ENCODE peak calls at places on chromosomes 3 and 15, in ten cellular contexts. One of them, this sample, is unnamed.
A peak's percentile ranks its signal among the peaks of the same experiment; 100 is the strongest.

GRCh38 chr3:114212646-114213045 is 24.7 kb downstream of the ZNF80 start:
- DNase-seq in NCI-H345: no peak
- DNase-seq in nephron progenitor cell: no peak
- DNase-seq in NCI-H1092 treated with DMSO at 0.1 percent for 48 hours: no peak
- DNase-seq in SK-MEL-5: no peak
- DNase-seq in amygdala: no peak
- DNase-seq in substantia nigra: no peak
- DNase-seq in fibroblast of pulmonary artery: no peak
- DNase-seq in GM12892: no peak
- DNase-seq in effector memory CD8-positive, alpha-beta T cell: no peak
- DNase-seq in this sample: no peak

GRCh38 chr3:139654637-139655365 is 23.0 kb downstream of the NMNAT3 start:
- DNase-seq in NCI-H345: peak; percentile 76
- DNase-seq in nephron progenitor cell: no peak
- DNase-seq in NCI-H1092 treated with DMSO at 0.1 percent for 48 hours: peak; percentile 23
- DNase-seq in SK-MEL-5: no peak
- DNase-seq in amygdala: no peak
- DNase-seq in substantia nigra: no peak
- DNase-seq in fibroblast of pulmonary artery: no peak
- DNase-seq in GM12892: no peak
- DNase-seq in effector memory CD8-positive, alpha-beta T cell: no peak
- DNase-seq in this sample: peak; percentile 41

GRCh38 chr15:89673162-89673506 is 6.0 kb downstream of the PLIN1 start:
- DNase-seq in NCI-H345: peak; percentile 10
- DNase-seq in nephron progenitor cell: peak; percentile 71
- DNase-seq in NCI-H1092 treated with DMSO at 0.1 percent for 48 hours: peak; percentile 31
- DNase-seq in SK-MEL-5: peak; percentile 74
- DNase-seq in amygdala: no peak
- DNase-seq in substantia nigra: peak; percentile 7
- DNase-seq in fibroblast of pulmonary artery: peak; percentile 31
- DNase-seq in GM12892: no peak
- DNase-seq in effector memory CD8-positive, alpha-beta T cell: no peak
- DNase-seq in this sample: peak; percentile 81

GRCh38 chr3:122920986-122921385 is 106.6 kb downstream of the SEMA5B start:
- DNase-seq in NCI-H345: no peak
- DNase-seq in nephron progenitor cell: no peak
- DNase-seq in NCI-H1092 treated with DMSO at 0.1 percent for 48 hours: no peak
- DNase-seq in SK-MEL-5: no peak
- DNase-seq in amygdala: no peak
- DNase-seq in substantia nigra: no peak
- DNase-seq in fibroblast of pulmonary artery: no peak
- DNase-seq in GM12892: no peak
- DNase-seq in effector memory CD8-positive, alpha-beta T cell: no peak
- DNase-seq in this sample: no peak

GRCh38 chr3:139827833-139828232 is 107.2 kb upstream of the CLSTN2 start:
- DNase-seq in NCI-H345: no peak
- DNase-seq in nephron progenitor cell: no peak
- DNase-seq in NCI-H1092 treated with DMSO at 0.1 percent for 48 hours: no peak
- DNase-seq in SK-MEL-5: no peak
- DNase-seq in amygdala: no peak
- DNase-seq in substantia nigra: no peak
- DNase-seq in fibroblast of pulmonary artery: no peak
- DNase-seq in GM12892: no peak
- DNase-seq in effector memory CD8-positive, alpha-beta T cell: no peak
- DNase-seq in this sample: no peak

GRCh38 chr3:45140392-45140791 is 5.8 kb downstream of the CDCP1 start:
- DNase-seq in NCI-H345: no peak
- DNase-seq in nephron progenitor cell: no peak
- DNase-seq in NCI-H1092 treated with DMSO at 0.1 percent for 48 hours: no peak
- DNase-seq in SK-MEL-5: no peak
- DNase-seq in amygdala: no peak
- DNase-seq in substantia nigra: no peak
- DNase-seq in fibroblast of pulmonary artery: peak; percentile 29
- DNase-seq in GM12892: no peak
- DNase-seq in effector memory CD8-positive, alpha-beta T cell: no peak
- DNase-seq in this sample: no peak

GRCh38 chr3:18288243-18288642 is 136.9 kb downstream of the SATB1 start:
- DNase-seq in NCI-H345: no peak
- DNase-seq in nephron progenitor cell: no peak
- DNase-seq in NCI-H1092 treated with DMSO at 0.1 percent for 48 hours: no peak
- DNase-seq in SK-MEL-5: no peak
- DNase-seq in amygdala: no peak
- DNase-seq in substantia nigra: no peak
- DNase-seq in fibroblast of pulmonary artery: no peak
- DNase-seq in GM12892: no peak
- DNase-seq in effector memory CD8-positive, alpha-beta T cell: no peak
- DNase-seq in this sample: no peak

GRCh38 chr3:59699648-59700320 is 650.0 kb upstream of the CFAP20DC start:
- DNase-seq in NCI-H345: no peak
- DNase-seq in nephron progenitor cell: no peak
- DNase-seq in NCI-H1092 treated with DMSO at 0.1 percent for 48 hours: no peak
- DNase-seq in SK-MEL-5: no peak
- DNase-seq in amygdala: no peak
- DNase-seq in substantia nigra: no peak
- DNase-seq in fibroblast of pulmonary artery: no peak
- DNase-seq in GM12892: no peak
- DNase-seq in effector memory CD8-positive, alpha-beta T cell: no peak
- DNase-seq in this sample: no peak

GRCh38 chr3:192121921-192122320 is 605.4 kb downstream of the FGF12 start:
- DNase-seq in NCI-H345: peak; percentile 78
- DNase-seq in nephron progenitor cell: no peak
- DNase-seq in NCI-H1092 treated with DMSO at 0.1 percent for 48 hours: no peak
- DNase-seq in SK-MEL-5: no peak
- DNase-seq in amygdala: no peak
- DNase-seq in substantia nigra: no peak
- DNase-seq in fibroblast of pulmonary artery: no peak
- DNase-seq in GM12892: no peak
- DNase-seq in effector memory CD8-positive, alpha-beta T cell: no peak
- DNase-seq in this sample: no peak

This sample was measured in islet precursor cell.